ENCODE peak calls at places on chromosomes 4 and X, in nine cellular contexts. I, M, X, O, A, F, H, G and Q are unnamed samples.

GRCh38 chrX:46165411-46165810 is 379.8 kb downstream of the ZNF674 start:
- DNase-seq in I (no peak), M (no peak), X (no peak), O (peak), A (no peak), F (peak), H (no peak), G (no peak), Q (no peak)

GRCh38 chrX:47846070-47846469 is 9.4 kb downstream of the ZNF81 start:
- DNase-seq in I (no peak), M (no peak), X (no peak), O (no peak), A (no peak), F (no peak), H (no peak), G (no peak), Q (no peak)

GRCh38 chrX:121755541-121755940 is 708.1 kb downstream of the GLUD2 start:
- DNase-seq in I (no peak), M (no peak), X (no peak), O (no peak), A (no peak), F (no peak), H (no peak), G (peak), Q (no peak)

GRCh38 chr4:186021461-186022167 is 47.3 kb upstream of the TLR3 start:
- DNase-seq in I (no peak), M (no peak), X (no peak), O (peak), A (no peak), F (peak), H (no peak), G (peak), Q (no peak)

GRCh38 chr4:1172971-1173757 is 781 bp upstream of the SPON2 start:
- DNase-seq in I (no peak), M (no peak), X (no peak), O (peak), A (no peak), F (peak), H (no peak), G (no peak), Q (peak)

GRCh38 chr4:25457053-25457715 is 80.1 kb downstream of the ANAPC4 start:
- DNase-seq in I (no peak), M (no peak), X (no peak), O (peak), A (no peak), F (peak), H (no peak), G (no peak), Q (no peak)

GRCh38 chr4:15361529-15361928 is 66.3 kb upstream of the C1QTNF7 start:
- DNase-seq in I (no peak), M (no peak), X (no peak), O (peak), A (no peak), F (no peak), H (no peak), G (no peak), Q (no peak)

GRCh38 chr4:7585768-7586167 is 151.0 kb upstream of the PSAPL1 start:
- DNase-seq in I (no peak), M (no peak), X (no peak), O (no peak), A (no peak), F (no peak), H (no peak), G (no peak), Q (no peak)

GRCh38 chr4:85491527-85491926 is 16.6 kb downstream of the ARHGAP24 start:
- DNase-seq in I (no peak), M (no peak), X (no peak), O (no peak), A (peak), F (no peak), H (peak), G (no peak), Q (no peak)

GRCh38 chrX:88604433-88605221 is 142.4 kb upstream of the CPXCR1 start:
- DNase-seq in I (no peak), M (no peak), X (no peak), O (no peak), A (no peak), F (no peak), H (no peak), G (no peak), Q (no peak)

GRCh38 chr4:35541888-35542213 is 702.5 kb downstream of the ARAP2 start:
- DNase-seq in I (no peak), M (peak), X (no peak), O (no peak), A (peak), F (no peak), H (no peak), G (no peak), Q (no peak)

GRCh38 chr4:6991249-6991648 is 51.9 kb upstream of the TADA2B start:
- DNase-seq in I (no peak), M (no peak), X (no peak), O (no peak), A (peak), F (no peak), H (no peak), G (no peak), Q (no peak)

GRCh38 chrX:56813318-56813837 is 84.3 kb downstream of the NBDY start:
- DNase-seq in I (no peak), M (no peak), X (no peak), O (peak), A (no peak), F (no peak), H (no peak), G (peak), Q (peak)

GRCh38 chr4:163558539-163559044 is 64.1 kb downstream of the TMA16 start:
- DNase-seq in I (peak), M (no peak), X (no peak), O (no peak), A (no peak), F (no peak), H (peak), G (no peak), Q (peak)

GRCh38 chr4:118898684-118899138 is 10.1 kb downstream of the SYNPO2 start:
- DNase-seq in I (no peak), M (no peak), X (no peak), O (peak), A (no peak), F (no peak), H (no peak), G (no peak), Q (no peak)

GRCh38 chrX:8955521-8955920 is 78.4 kb downstream of the FAM9B start:
- DNase-seq in I (no peak), M (no peak), X (no peak), O (peak), A (no peak), F (no peak), H (no peak), G (no peak), Q (no peak)

GRCh38 chr4:6250984-6251295 is 18.7 kb upstream of the WFS1 start:
- DNase-seq in I (no peak), M (no peak), X (no peak), O (no peak), A (no peak), F (no peak), H (no peak), G (no peak), Q (no peak)

GRCh38 chr4:54371211-54371610 is 142.1 kb downstream of the PDGFRA start:
- DNase-seq in I (no peak), M (no peak), X (no peak), O (peak), A (no peak), F (no peak), H (no peak), G (no peak), Q (no peak)

GRCh38 chrX:121642415-121642814 is 595.0 kb downstream of the GLUD2 start:
- DNase-seq in I (no peak), M (no peak), X (no peak), O (peak), A (no peak), F (no peak), H (no peak), G (no peak), Q (no peak)

GRCh38 chrX:54066841-54067240 is 22.6 kb upstream of the PHF8 start:
- DNase-seq in I (no peak), M (no peak), X (no peak), O (peak), A (no peak), F (peak), H (no peak), G (no peak), Q (no peak)

GRCh38 chrX:47230136-47230868 is 2.5 kb upstream of the USP11 start:
- DNase-seq in I (no peak), M (no peak), X (no peak), O (no peak), A (no peak), F (no peak), H (no peak), G (no peak), Q (no peak)

GRCh38 chrX:46796574-46797191 is 37.8 kb upstream of the SLC9A7 start:
- DNase-seq in I (peak), M (peak), X (peak), O (peak), A (peak), F (peak), H (peak), G (peak), Q (peak)

GRCh38 chr4:128461300-128462103 is 173.9 kb upstream of the PGRMC2 start:
- DNase-seq in I (no peak), M (no peak), X (no peak), O (peak), A (no peak), F (peak), H (no peak), G (peak), Q (no peak)

GRCh38 chr4:137664055-137664405 is 131.7 kb upstream of the PCDH18 start:
- DNase-seq in I (no peak), M (peak), X (no peak), O (peak), A (no peak), F (no peak), H (no peak), G (no peak), Q (no peak)

GRCh38 chr4:2754848-2755820 is 1.0 kb downstream of the TNIP2 start:
- DNase-seq in I (no peak), M (no peak), X (no peak), O (no peak), A (no peak), F (no peak), H (no peak), G (no peak), Q (no peak)